ENCODE peak calls at places on chromosomes 6 and 20, in six cellular contexts. O, I, L, N, X and H are unnamed samples.

GRCh38 chr6:156182356-156182755 is 594.8 kb upstream of the ARID1B start:
- DNase-seq in L (peak; percentile 19), X (no peak), N (no peak), I (no peak), O (no peak), H (peak; percentile 15)

GRCh38 chr20:6886065-6886729 is 118.7 kb downstream of the BMP2 start:
- DNase-seq in X (no peak), L (no peak), I (no peak), O (no peak), N (no peak), H (no peak)

GRCh38 chr6:21402368-21402767 is 191.2 kb upstream of the SOX4 start:
- DNase-seq in L (no peak), I (no peak), O (peak; percentile 16), N (peak; percentile 74), X (peak; percentile 17), H (no peak)

GRCh38 chr6:9139762-9140161 is 704.4 kb upstream of the SLC35B3 start:
- DNase-seq in N (no peak), O (peak; percentile 34), L (no peak), I (no peak), X (no peak), H (no peak)

GRCh38 chr6:73418081-73418741 is 23.6 kb downstream of the DDX43 start:
- DNase-seq in I (no peak), X (no peak), L (no peak), N (no peak), O (peak; percentile 1), H (no peak)

GRCh38 chr6:15417811-15418210 is 171.9 kb downstream of the JARID2 start:
- DNase-seq in X (no peak), O (peak; percentile 23), I (no peak), N (no peak), L (peak; percentile 73), H (no peak)

GRCh38 chr6:163548624-163549023 is 134.1 kb downstream of the QKI start:
- DNase-seq in O (no peak), N (no peak), X (no peak), L (no peak), I (no peak), H (no peak)

GRCh38 chr20:44572551-44573500 is 9.6 kb upstream of the PKIG start:
- DNase-seq in I (no peak), N (no peak), X (peak; percentile 44), O (peak; percentile 63), L (peak; percentile 23), H (peak; percentile 40)

GRCh38 chr6:22512716-22513452 is 56.5 kb upstream of the HDGFL1 start:
- DNase-seq in N (no peak), O (peak; percentile 48), X (no peak), I (no peak), L (no peak), H (no peak)

GRCh38 chr6:306641-307061 is 14.4 kb downstream of the DUSP22 start:
- DNase-seq in O (no peak), X (no peak), N (no peak), I (no peak), L (no peak), H (no peak)

GRCh38 chr6:168179133-168179532 is 100.1 kb upstream of the FRMD1 start:
- DNase-seq in O (no peak), X (no peak), L (no peak), I (no peak), N (no peak), H (no peak)

GRCh38 chr6:119830069-119830468 is 480.5 kb upstream of the MAN1A1 start:
- DNase-seq in L (no peak), I (no peak), O (no peak), N (no peak), X (no peak), H (no peak)
- H3K27ac ChIP-seq in L (no peak overlapping the region), I (no peak overlapping the region), O (no peak overlapping the region), N (no peak overlapping the region), X (no peak overlapping the region), H (no peak overlapping the region)

GRCh38 chr20:51034988-51035656 is 12.2 kb upstream of the KCNG1 start:
- DNase-seq in N (no peak), X (no peak), L (no peak), O (no peak), I (no peak), H (no peak)
- H3K27ac ChIP-seq in N (no peak overlapping the region), X (no peak overlapping the region), L (peak overlapping the region; percentile 83), O (no peak overlapping the region), I (no peak overlapping the region), H (no peak overlapping the region)

DNA sequence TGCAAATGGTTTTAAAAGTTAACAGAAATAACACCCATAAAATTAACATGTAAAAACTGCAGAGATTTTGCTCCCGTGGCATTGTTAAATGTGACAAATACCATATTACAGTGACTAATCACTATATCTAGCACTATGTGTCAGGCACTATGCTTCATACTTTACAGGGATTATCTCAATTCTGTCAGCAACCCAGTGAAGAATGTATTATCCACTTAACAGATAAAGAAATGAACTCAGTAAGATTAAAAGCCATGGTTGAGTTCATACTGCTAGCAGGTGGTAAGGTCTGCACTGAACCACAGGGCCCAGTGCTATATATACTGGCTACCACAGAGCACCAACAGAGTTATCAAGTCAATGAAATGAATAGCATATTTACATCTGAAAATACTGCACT is 65.4 kb downstream of the RWDD2A start:
- DNase-seq in O (no peak), X (no peak), I (no peak), L (peak; percentile 84), N (no peak), H (no peak)
- H3K27ac ChIP-seq in O (no peak overlapping the region), X (no peak overlapping the region), I (no peak overlapping the region), L (peak overlapping the region; percentile 26), N (no peak overlapping the region), H (no peak overlapping the region)

GRCh38 chr6:89162047-89162371 is 16.2 kb downstream of the PM20D2 start:
- DNase-seq in O (no peak), N (no peak), X (peak; percentile 32), I (no peak), L (no peak), H (no peak)
- H3K27ac ChIP-seq in O (no peak overlapping the region), N (peak overlapping the region; percentile 78), X (peak overlapping the region; percentile 90), I (no peak overlapping the region), L (no peak overlapping the region), H (no peak overlapping the region)

GRCh38 chr6:97009781-97010492 is 85.4 kb downstream of the KLHL32 start:
- DNase-seq in I (no peak), O (no peak), N (no peak), L (no peak), X (no peak), H (no peak)

GRCh38 chr6:97019315-97019714 is 94.8 kb downstream of the KLHL32 start:
- DNase-seq in X (no peak), N (no peak), O (no peak), L (no peak), I (no peak), H (no peak)

GRCh38 chr6:97014595-97014994 is 90.1 kb downstream of the KLHL32 start:
- DNase-seq in L (no peak), N (no peak), X (no peak), O (no peak), I (no peak), H (no peak)
- H3K27ac ChIP-seq in L (no peak overlapping the region), N (no peak overlapping the region), X (no peak overlapping the region), O (no peak overlapping the region), I (no peak overlapping the region), H (no peak overlapping the region)